ENCODE peak calls at places on chromosomes 4 and X, in eight cellular contexts. One of them, this sample, is unnamed.

GRCh38 chr4:188781655-188782054 is 642.4 kb downstream of the TRIML1 start:
- DNase-seq in hepatocyte: peak
- DNase-seq in mucosa of descending colon: no peak
- DNase-seq in right cardiac atrium: no peak
- DNase-seq in stimulated activated naive CD8-positive, alpha-beta T cell treated with anti-CD3 and anti-CD28 coated beads, Interleukin-15, amount 100 ng/mL, for 72 hours: no peak
- DNase-seq in Caki2: peak
- DNase-seq in cardiac fibroblast: no peak
- DNase-seq in lung: no peak
- DNase-seq in this sample: peak

GRCh38 chrX:134764202-134764785 is 106.0 kb upstream of the PLAC1 start:
- DNase-seq in hepatocyte: no peak
- DNase-seq in mucosa of descending colon: no peak
- DNase-seq in right cardiac atrium: no peak
- DNase-seq in stimulated activated naive CD8-positive, alpha-beta T cell treated with anti-CD3 and anti-CD28 coated beads, Interleukin-15, amount 100 ng/mL, for 72 hours: no peak
- DNase-seq in Caki2: peak
- DNase-seq in cardiac fibroblast: no peak
- DNase-seq in lung: no peak
- DNase-seq in this sample: no peak

GRCh38 chr4:78121338-78121904 is 64.3 kb downstream of the FRAS1 start:
- DNase-seq in hepatocyte: no peak
- DNase-seq in mucosa of descending colon: no peak
- DNase-seq in right cardiac atrium: peak
- DNase-seq in stimulated activated naive CD8-positive, alpha-beta T cell treated with anti-CD3 and anti-CD28 coated beads, Interleukin-15, amount 100 ng/mL, for 72 hours: no peak
- DNase-seq in Caki2: no peak
- DNase-seq in cardiac fibroblast: no peak
- DNase-seq in lung: peak
- DNase-seq in this sample: no peak

GRCh38 chr4:6568689-6569332 is 6.2 kb upstream of the MAN2B2 start:
- DNase-seq in hepatocyte: no peak
- DNase-seq in mucosa of descending colon: no peak
- DNase-seq in right cardiac atrium: peak
- DNase-seq in stimulated activated naive CD8-positive, alpha-beta T cell treated with anti-CD3 and anti-CD28 coated beads, Interleukin-15, amount 100 ng/mL, for 72 hours: no peak
- DNase-seq in Caki2: peak
- DNase-seq in cardiac fibroblast: peak
- DNase-seq in lung: no peak
- DNase-seq in this sample: peak

GRCh38 chr4:67714248-67714583 is 13.3 kb upstream of the UBA6 start:
- DNase-seq in hepatocyte: peak
- DNase-seq in mucosa of descending colon: no peak
- DNase-seq in right cardiac atrium: no peak
- DNase-seq in stimulated activated naive CD8-positive, alpha-beta T cell treated with anti-CD3 and anti-CD28 coated beads, Interleukin-15, amount 100 ng/mL, for 72 hours: peak
- DNase-seq in Caki2: peak
- DNase-seq in cardiac fibroblast: no peak
- DNase-seq in lung: no peak
- DNase-seq in this sample: no peak

GRCh38 chrX:150041208-150041607 is 102.9 kb upstream of the EOLA2 start:
- DNase-seq in hepatocyte: no peak
- DNase-seq in mucosa of descending colon: no peak
- DNase-seq in right cardiac atrium: no peak
- DNase-seq in stimulated activated naive CD8-positive, alpha-beta T cell treated with anti-CD3 and anti-CD28 coated beads, Interleukin-15, amount 100 ng/mL, for 72 hours: no peak
- DNase-seq in Caki2: no peak
- DNase-seq in cardiac fibroblast: no peak
- DNase-seq in lung: no peak
- DNase-seq in this sample: no peak

GRCh38 chr4:148454835-148455234 is 12.6 kb upstream of the NR3C2 start:
- DNase-seq in hepatocyte: no peak
- DNase-seq in mucosa of descending colon: no peak
- DNase-seq in right cardiac atrium: no peak
- DNase-seq in stimulated activated naive CD8-positive, alpha-beta T cell treated with anti-CD3 and anti-CD28 coated beads, Interleukin-15, amount 100 ng/mL, for 72 hours: no peak
- DNase-seq in Caki2: no peak
- DNase-seq in cardiac fibroblast: no peak
- DNase-seq in lung: no peak
- DNase-seq in this sample: no peak

GRCh38 chr4:519203-519651 is 20.2 kb downstream of the PIGG start:
- DNase-seq in hepatocyte: no peak
- DNase-seq in mucosa of descending colon: no peak
- DNase-seq in right cardiac atrium: no peak
- DNase-seq in stimulated activated naive CD8-positive, alpha-beta T cell treated with anti-CD3 and anti-CD28 coated beads, Interleukin-15, amount 100 ng/mL, for 72 hours: no peak
- DNase-seq in Caki2: no peak
- DNase-seq in cardiac fibroblast: no peak
- DNase-seq in lung: no peak
- DNase-seq in this sample: no peak

GRCh38 chrX:136063340-136064079 is 78.3 kb downstream of the SLC9A6 start:
- DNase-seq in hepatocyte: no peak
- DNase-seq in mucosa of descending colon: no peak
- DNase-seq in right cardiac atrium: no peak
- DNase-seq in stimulated activated naive CD8-positive, alpha-beta T cell treated with anti-CD3 and anti-CD28 coated beads, Interleukin-15, amount 100 ng/mL, for 72 hours: no peak
- DNase-seq in Caki2: no peak
- DNase-seq in cardiac fibroblast: peak
- DNase-seq in lung: no peak
- DNase-seq in this sample: no peak

GRCh38 chrX:18886344-18887161 is 97.4 kb downstream of the PHKA2 start:
- DNase-seq in hepatocyte: peak
- DNase-seq in mucosa of descending colon: peak
- DNase-seq in right cardiac atrium: peak
- DNase-seq in stimulated activated naive CD8-positive, alpha-beta T cell treated with anti-CD3 and anti-CD28 coated beads, Interleukin-15, amount 100 ng/mL, for 72 hours: peak
- DNase-seq in Caki2: peak
- DNase-seq in cardiac fibroblast: peak
- DNase-seq in lung: peak
- DNase-seq in this sample: peak

GRCh38 chr4:188971125-188971524 is 831.9 kb downstream of the TRIML1 start:
- DNase-seq in hepatocyte: no peak
- DNase-seq in mucosa of descending colon: no peak
- DNase-seq in right cardiac atrium: no peak
- DNase-seq in stimulated activated naive CD8-positive, alpha-beta T cell treated with anti-CD3 and anti-CD28 coated beads, Interleukin-15, amount 100 ng/mL, for 72 hours: no peak
- DNase-seq in Caki2: peak
- DNase-seq in cardiac fibroblast: no peak
- DNase-seq in lung: no peak
- DNase-seq in this sample: no peak

GRCh38 chr4:79083406-79084010 is 144.3 kb upstream of the PAQR3 start:
- DNase-seq in hepatocyte: peak
- DNase-seq in mucosa of descending colon: no peak
- DNase-seq in right cardiac atrium: no peak
- DNase-seq in stimulated activated naive CD8-positive, alpha-beta T cell treated with anti-CD3 and anti-CD28 coated beads, Interleukin-15, amount 100 ng/mL, for 72 hours: no peak
- DNase-seq in Caki2: no peak
- DNase-seq in cardiac fibroblast: peak
- DNase-seq in lung: no peak
- DNase-seq in this sample: no peak

GRCh38 chrX:72038016-72038415 is 93.7 kb downstream of the RTL5 start:
- DNase-seq in hepatocyte: no peak
- DNase-seq in mucosa of descending colon: no peak
- DNase-seq in right cardiac atrium: no peak
- DNase-seq in stimulated activated naive CD8-positive, alpha-beta T cell treated with anti-CD3 and anti-CD28 coated beads, Interleukin-15, amount 100 ng/mL, for 72 hours: no peak
- DNase-seq in Caki2: no peak
- DNase-seq in cardiac fibroblast: no peak
- DNase-seq in lung: peak
- DNase-seq in this sample: no peak

GRCh38 chrX:24241822-24242648 is 71.8 kb downstream of the SUPT20HL2 start:
- DNase-seq in hepatocyte: peak
- DNase-seq in mucosa of descending colon: no peak
- DNase-seq in right cardiac atrium: no peak
- DNase-seq in stimulated activated naive CD8-positive, alpha-beta T cell treated with anti-CD3 and anti-CD28 coated beads, Interleukin-15, amount 100 ng/mL, for 72 hours: no peak
- DNase-seq in Caki2: no peak
- DNase-seq in cardiac fibroblast: peak
- DNase-seq in lung: no peak
- DNase-seq in this sample: no peak

GRCh38 chr4:143224255-143224654 is 39.5 kb downstream of the USP38 start:
- DNase-seq in hepatocyte: no peak
- DNase-seq in mucosa of descending colon: no peak
- DNase-seq in right cardiac atrium: no peak
- DNase-seq in stimulated activated naive CD8-positive, alpha-beta T cell treated with anti-CD3 and anti-CD28 coated beads, Interleukin-15, amount 100 ng/mL, for 72 hours: no peak
- DNase-seq in Caki2: no peak
- DNase-seq in cardiac fibroblast: no peak
- DNase-seq in lung: no peak
- DNase-seq in this sample: no peak

GRCh38 chrX:55056820-55057690 is 17.8 kb upstream of the PAGE2B start:
- DNase-seq in hepatocyte: no peak
- DNase-seq in mucosa of descending colon: no peak
- DNase-seq in right cardiac atrium: no peak
- DNase-seq in stimulated activated naive CD8-positive, alpha-beta T cell treated with anti-CD3 and anti-CD28 coated beads, Interleukin-15, amount 100 ng/mL, for 72 hours: no peak
- DNase-seq in Caki2: no peak
- DNase-seq in cardiac fibroblast: peak
- DNase-seq in lung: no peak
- DNase-seq in this sample: peak

GRCh38 chrX:30995705-30996104 is 76.1 kb downstream of the FTHL17 start:
- DNase-seq in hepatocyte: no peak
- DNase-seq in mucosa of descending colon: no peak
- DNase-seq in right cardiac atrium: no peak
- DNase-seq in stimulated activated naive CD8-positive, alpha-beta T cell treated with anti-CD3 and anti-CD28 coated beads, Interleukin-15, amount 100 ng/mL, for 72 hours: no peak
- DNase-seq in Caki2: no peak
- DNase-seq in cardiac fibroblast: no peak
- DNase-seq in lung: no peak
- DNase-seq in this sample: no peak

GRCh38 chr4:146634825-146635224 is 3.9 kb upstream of the POU4F2 start:
- DNase-seq in hepatocyte: no peak
- DNase-seq in mucosa of descending colon: no peak
- DNase-seq in right cardiac atrium: no peak
- DNase-seq in stimulated activated naive CD8-positive, alpha-beta T cell treated with anti-CD3 and anti-CD28 coated beads, Interleukin-15, amount 100 ng/mL, for 72 hours: no peak
- DNase-seq in Caki2: no peak
- DNase-seq in cardiac fibroblast: no peak
- DNase-seq in lung: no peak
- DNase-seq in this sample: no peak

GRCh38 chrX:155747520-155747919 is 133.6 kb upstream of the VAMP7 start:
- DNase-seq in hepatocyte: no peak
- DNase-seq in mucosa of descending colon: peak
- DNase-seq in right cardiac atrium: no peak
- DNase-seq in stimulated activated naive CD8-positive, alpha-beta T cell treated with anti-CD3 and anti-CD28 coated beads, Interleukin-15, amount 100 ng/mL, for 72 hours: no peak
- DNase-seq in Caki2: peak
- DNase-seq in cardiac fibroblast: peak
- DNase-seq in lung: peak
- DNase-seq in this sample: no peak

GRCh38 chr4:106546380-106546779 is 177.8 kb upstream of the GIMD1 start:
- DNase-seq in hepatocyte: no peak
- DNase-seq in mucosa of descending colon: no peak
- DNase-seq in right cardiac atrium: no peak
- DNase-seq in stimulated activated naive CD8-positive, alpha-beta T cell treated with anti-CD3 and anti-CD28 coated beads, Interleukin-15, amount 100 ng/mL, for 72 hours: no peak
- DNase-seq in Caki2: no peak
- DNase-seq in cardiac fibroblast: no peak
- DNase-seq in lung: no peak
- DNase-seq in this sample: no peak

GRCh38 chr4:89640620-89641366 is 196.2 kb downstream of the SNCA start:
- DNase-seq in hepatocyte: peak
- DNase-seq in mucosa of descending colon: peak
- DNase-seq in right cardiac atrium: peak
- DNase-seq in stimulated activated naive CD8-positive, alpha-beta T cell treated with anti-CD3 and anti-CD28 coated beads, Interleukin-15, amount 100 ng/mL, for 72 hours: no peak
- DNase-seq in Caki2: peak
- DNase-seq in cardiac fibroblast: peak
- DNase-seq in lung: no peak
- DNase-seq in this sample: no peak

GRCh38 chrX:926991-927390 is 285.5 kb downstream of the CRLF2 start:
- DNase-seq in hepatocyte: no peak
- DNase-seq in mucosa of descending colon: no peak
- DNase-seq in right cardiac atrium: no peak
- DNase-seq in stimulated activated naive CD8-positive, alpha-beta T cell treated with anti-CD3 and anti-CD28 coated beads, Interleukin-15, amount 100 ng/mL, for 72 hours: no peak
- DNase-seq in Caki2: no peak
- DNase-seq in cardiac fibroblast: no peak
- DNase-seq in lung: peak
- DNase-seq in this sample: no peak

GRCh38 chr4:62274782-62275181 is 1074.7 kb downstream of the ADGRL3 start:
- DNase-seq in hepatocyte: no peak
- DNase-seq in mucosa of descending colon: no peak
- DNase-seq in right cardiac atrium: no peak
- DNase-seq in stimulated activated naive CD8-positive, alpha-beta T cell treated with anti-CD3 and anti-CD28 coated beads, Interleukin-15, amount 100 ng/mL, for 72 hours: no peak
- DNase-seq in Caki2: no peak
- DNase-seq in cardiac fibroblast: no peak
- DNase-seq in lung: no peak
- DNase-seq in this sample: no peak

GRCh38 chr4:41969666-41970065 is 11.9 kb upstream of the DCAF4L1 start:
- DNase-seq in hepatocyte: no peak
- DNase-seq in mucosa of descending colon: no peak
- DNase-seq in right cardiac atrium: no peak
- DNase-seq in stimulated activated naive CD8-positive, alpha-beta T cell treated with anti-CD3 and anti-CD28 coated beads, Interleukin-15, amount 100 ng/mL, for 72 hours: no peak
- DNase-seq in Caki2: no peak
- DNase-seq in cardiac fibroblast: no peak
- DNase-seq in lung: no peak
- DNase-seq in this sample: no peak

GRCh38 chrX:39158801-39159657 is 357.8 kb downstream of the MID1IP1 start:
- DNase-seq in hepatocyte: peak
- DNase-seq in mucosa of descending colon: no peak
- DNase-seq in right cardiac atrium: no peak
- DNase-seq in stimulated activated naive CD8-positive, alpha-beta T cell treated with anti-CD3 and anti-CD28 coated beads, Interleukin-15, amount 100 ng/mL, for 72 hours: no peak
- DNase-seq in Caki2: peak
- DNase-seq in cardiac fibroblast: peak
- DNase-seq in lung: peak
- DNase-seq in this sample: no peak

GRCh38 chr4:119139316-119139715 is 3.7 kb downstream of the MYOZ2 start:
- DNase-seq in hepatocyte: no peak
- DNase-seq in mucosa of descending colon: no peak
- DNase-seq in right cardiac atrium: no peak
- DNase-seq in stimulated activated naive CD8-positive, alpha-beta T cell treated with anti-CD3 and anti-CD28 coated beads, Interleukin-15, amount 100 ng/mL, for 72 hours: no peak
- DNase-seq in Caki2: no peak
- DNase-seq in cardiac fibroblast: no peak
- DNase-seq in lung: no peak
- DNase-seq in this sample: no peak

GRCh38 chr4:85028910-85029309 is 62.4 kb upstream of the WDFY3 start:
- DNase-seq in hepatocyte: peak
- DNase-seq in mucosa of descending colon: no peak
- DNase-seq in right cardiac atrium: no peak
- DNase-seq in stimulated activated naive CD8-positive, alpha-beta T cell treated with anti-CD3 and anti-CD28 coated beads, Interleukin-15, amount 100 ng/mL, for 72 hours: no peak
- DNase-seq in Caki2: no peak
- DNase-seq in cardiac fibroblast: peak
- DNase-seq in lung: no peak
- DNase-seq in this sample: no peak

GRCh38 chr4:1011022-1011694 is at the start of gene FGFRL1:
- DNase-seq in hepatocyte: peak
- DNase-seq in mucosa of descending colon: peak
- DNase-seq in right cardiac atrium: peak
- DNase-seq in stimulated activated naive CD8-positive, alpha-beta T cell treated with anti-CD3 and anti-CD28 coated beads, Interleukin-15, amount 100 ng/mL, for 72 hours: peak
- DNase-seq in Caki2: peak
- DNase-seq in cardiac fibroblast: peak
- DNase-seq in lung: peak
- DNase-seq in this sample: no peak

GRCh38 chrX:107629533-107629909 is 1.2 kb downstream of the PRPS1 start:
- DNase-seq in hepatocyte: peak
- DNase-seq in mucosa of descending colon: no peak
- DNase-seq in right cardiac atrium: no peak
- DNase-seq in stimulated activated naive CD8-positive, alpha-beta T cell treated with anti-CD3 and anti-CD28 coated beads, Interleukin-15, amount 100 ng/mL, for 72 hours: no peak
- DNase-seq in Caki2: peak
- DNase-seq in cardiac fibroblast: peak
- DNase-seq in lung: no peak
- DNase-seq in this sample: no peak

GRCh38 chrX:97898798-97899197 is 1015.1 kb downstream of the RPA4 start:
- DNase-seq in hepatocyte: no peak
- DNase-seq in mucosa of descending colon: no peak
- DNase-seq in right cardiac atrium: no peak
- DNase-seq in stimulated activated naive CD8-positive, alpha-beta T cell treated with anti-CD3 and anti-CD28 coated beads, Interleukin-15, amount 100 ng/mL, for 72 hours: no peak
- DNase-seq in Caki2: peak
- DNase-seq in cardiac fibroblast: no peak
- DNase-seq in lung: no peak
- DNase-seq in this sample: no peak

GRCh38 chr4:109294006-109294405 is 8.5 kb downstream of the COL25A1 start:
- DNase-seq in hepatocyte: peak
- DNase-seq in mucosa of descending colon: no peak
- DNase-seq in right cardiac atrium: no peak
- DNase-seq in stimulated activated naive CD8-positive, alpha-beta T cell treated with anti-CD3 and anti-CD28 coated beads, Interleukin-15, amount 100 ng/mL, for 72 hours: peak
- DNase-seq in Caki2: no peak
- DNase-seq in cardiac fibroblast: peak
- DNase-seq in lung: no peak
- DNase-seq in this sample: peak

GRCh38 chr4:47839259-47839658 is 1.4 kb upstream of the CORIN start:
- DNase-seq in hepatocyte: peak
- DNase-seq in mucosa of descending colon: no peak
- DNase-seq in right cardiac atrium: peak
- DNase-seq in stimulated activated naive CD8-positive, alpha-beta T cell treated with anti-CD3 and anti-CD28 coated beads, Interleukin-15, amount 100 ng/mL, for 72 hours: peak
- DNase-seq in Caki2: no peak
- DNase-seq in cardiac fibroblast: peak
- DNase-seq in lung: no peak
- DNase-seq in this sample: no peak

GRCh38 chr4:128862608-128863313 is 53.3 kb downstream of the JADE1 start:
- DNase-seq in hepatocyte: no peak
- DNase-seq in mucosa of descending colon: no peak
- DNase-seq in right cardiac atrium: no peak
- DNase-seq in stimulated activated naive CD8-positive, alpha-beta T cell treated with anti-CD3 and anti-CD28 coated beads, Interleukin-15, amount 100 ng/mL, for 72 hours: peak
- DNase-seq in Caki2: peak
- DNase-seq in cardiac fibroblast: no peak
- DNase-seq in lung: no peak
- DNase-seq in this sample: no peak

This sample was measured in foreskin melanocyte.